ENCODE peak calls at places on chromosome 21, in four cellular contexts. X is astrocyte of the spinal cord; U is ovary; L is CD4-positive, alpha-beta T cell. K is an unnamed sample.
A peak's percentile ranks its signal among the peaks of the same experiment; 100 is the strongest.

GRCh38 chr21:36769051-36769867 is 70.3 kb downstream of the SIM2 start:
- DNase-seq in X (peak; percentile 66), U (peak; percentile 22), L (no peak), K (no peak)

GRCh38 chr21:43269981-43270670 is 101.3 kb downstream of the CRYAA start:
- DNase-seq in X (no peak), U (no peak), L (no peak), K (no peak)

GRCh38 chr21:36959020-36959835 is 7.2 kb downstream of the HLCS start:
- DNase-seq in X (no peak), U (no peak), L (no peak), K (no peak)

GRCh38 chr21:16563795-16564194 is 834.0 kb downstream of the USP25 start:
- DNase-seq in X (peak; percentile 33), U (no peak), L (no peak), K (no peak)

GRCh38 chr21:20353351-20353750 is 644.9 kb upstream of the NCAM2 start:
- DNase-seq in X (no peak), U (no peak), L (no peak), K (no peak)

GRCh38 chr21:44530221-44530902 is 9.6 kb downstream of the KRTAP10-1 start:
- DNase-seq in X (no peak), U (no peak), L (no peak), K (no peak)

GRCh38 chr21:45516071-45516670 is 26.1 kb downstream of the SLC19A1 start:
- DNase-seq in X (no peak), U (no peak), L (no peak), K (no peak)

GRCh38 chr21:29896884-29897283 is 42.9 kb downstream of the GRIK1 start:
- DNase-seq in X (no peak), U (no peak), L (no peak), K (no peak)

GRCh38 chr21:21737186-21737585 is 739.0 kb downstream of the NCAM2 start:
- DNase-seq in X (no peak), U (no peak), L (no peak), K (no peak)

GRCh38 chr21:22885079-22885478 is 1886.9 kb downstream of the NCAM2 start:
- DNase-seq in X (no peak), U (no peak), L (no peak), K (no peak)

GRCh38 chr21:35461700-35462099 is 412.6 kb upstream of the RUNX1 start:
- DNase-seq in X (no peak), U (no peak), L (no peak), K (no peak)

GRCh38 chr21:28516996-28517592 is 475.6 kb downstream of the LTN1 start:
- DNase-seq in X (peak; percentile 55), U (peak; percentile 19), L (peak; percentile 51), K (peak; percentile 44)

GRCh38 chr21:23401278-23401677 is 2206.0 kb downstream of the MRPL39 start:
- DNase-seq in X (no peak), U (no peak), L (no peak), K (no peak)

GRCh38 chr21:29578306-29578705 is 279.6 kb downstream of the BACH1 start:
- DNase-seq in X (no peak), U (no peak), L (no peak), K (no peak)

GRCh38 chr21:46562964-46563607 is 41.8 kb downstream of the S100B start:
- DNase-seq in X (no peak), U (no peak), L (no peak), K (no peak)

GRCh38 chr21:44065428-44065827 is 41.8 kb upstream of the PWP2 start:
- DNase-seq in X (no peak), U (no peak), L (peak; percentile 72), K (no peak)

GRCh38 chr21:35468991-35469390 is 419.9 kb upstream of the RUNX1 start:
- DNase-seq in X (no peak), U (no peak), L (no peak), K (no peak)

GRCh38 chr21:25506887-25507286 is 100.4 kb downstream of the MRPL39 start:
- DNase-seq in X (peak; percentile 61), U (no peak), L (no peak), K (no peak)

GRCh38 chr21:25564349-25564948 is 42.8 kb downstream of the MRPL39 start:
- DNase-seq in X (no peak), U (no peak), L (no peak), K (no peak)

GRCh38 chr21:38350681-38351080 is 93.9 kb downstream of the KCNJ15 start:
- DNase-seq in X (no peak), U (no peak), L (no peak), K (no peak)

GRCh38 chr21:41802684-41803083 is 35.8 kb upstream of the RIPK4 start:
- DNase-seq in X (peak; percentile 4), U (peak; percentile 71), L (no peak), K (no peak)
- TF ChIP-seq CTCF in X (no peak), U (no peak), L (no peak), K (no peak)

DNA sequence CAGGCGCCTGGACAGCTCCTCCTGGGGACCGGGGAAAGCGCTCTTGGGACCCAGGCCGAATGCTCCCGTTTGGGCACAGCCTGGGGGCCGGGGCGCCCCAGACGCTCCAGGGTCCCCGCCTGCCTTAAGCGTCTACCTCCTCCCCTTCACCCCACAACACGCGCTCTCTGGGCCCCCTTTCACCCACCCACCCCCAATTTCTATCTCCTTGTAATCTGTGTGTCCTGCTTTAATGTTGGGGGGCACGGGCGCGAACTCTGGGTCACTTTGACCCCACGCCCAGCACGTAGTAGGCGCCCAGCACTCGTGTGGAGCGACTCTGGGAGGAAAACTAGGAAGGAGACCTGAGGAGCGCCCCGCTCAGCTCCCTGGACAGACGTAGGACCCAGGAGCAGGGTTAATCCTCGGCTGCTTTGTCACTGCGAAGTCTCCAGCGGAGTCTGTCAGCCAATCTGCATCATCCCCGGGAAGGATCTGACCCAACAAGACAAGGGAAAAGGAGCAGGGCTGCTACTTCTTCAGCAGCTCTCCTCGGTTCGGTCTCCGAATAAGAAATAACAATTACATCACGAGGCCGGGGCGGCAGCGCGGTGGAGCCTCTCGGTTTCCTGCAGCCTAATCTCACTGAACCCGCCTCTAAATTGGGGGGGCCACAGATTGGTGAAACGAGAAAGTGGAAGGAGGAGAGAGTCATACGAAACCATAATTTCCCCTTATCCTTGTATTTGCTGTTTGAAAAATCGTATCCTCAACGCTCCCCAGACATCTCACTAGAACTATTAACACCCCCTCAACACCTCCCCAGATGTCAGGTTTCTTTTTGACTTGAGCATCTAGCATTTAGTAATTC is 806 bp upstream of the NRIP1 start:
- DNase-seq in X (peak; percentile 83), U (peak; percentile 84), L (peak; percentile 74), K (peak; percentile 60)
- TF ChIP-seq CTCF in X (no peak), U (no peak), L (no peak), K (no peak)

GRCh38 chr21:33584455-33584854 is 4.0 kb downstream of the DONSON start:
- DNase-seq in X (no peak), U (no peak), L (no peak), K (no peak)

GRCh38 chr21:33586927-33587326 is 1.6 kb downstream of the DONSON start:
- DNase-seq in X (no peak), U (no peak), L (no peak), K (no peak)

GRCh38 chr21:33588485-33589335 is at the start of gene DONSON:
- DNase-seq in X (peak; percentile 80), U (peak; percentile 83), L (peak; percentile 84), K (peak; percentile 94)

GRCh38 chr21:33587792-33588484 is 546 bp downstream of the DONSON start:
- DNase-seq in X (peak; percentile 29), U (peak; percentile 32), L (no peak), K (peak; percentile 51)
- TF ChIP-seq CTCF in X (no peak), U (no peak), L (no peak), K (no peak)

GRCh38 chr21:32648165-32648564 is 36.0 kb upstream of the CFAP298 start:
- DNase-seq in X (no peak), U (no peak), L (no peak), K (no peak)

GRCh38 chr21:32658524-32658923 is 46.3 kb upstream of the CFAP298 start:
- DNase-seq in X (no peak), U (no peak), L (no peak), K (no peak)

GRCh38 chr21:32653326-32653901 is 41.2 kb upstream of the CFAP298 start:
- DNase-seq in X (peak; percentile 8), U (no peak), L (peak; percentile 4), K (no peak)
- TF ChIP-seq CTCF in X (peak; percentile 61), U (peak; percentile 9), L (peak; percentile 68), K (peak; percentile 42)

GRCh38 chr21:31860851-31861250 is 12.0 kb upstream of the HUNK start:
- DNase-seq in X (no peak), U (no peak), L (no peak), K (no peak)
- TF ChIP-seq CTCF in X (no peak), U (no peak), L (no peak), K (no peak)